ENCODE peak calls at places on chromosomes 13 and 19, in six cellular contexts. O is body of pancreas, J is cardiac fibroblast, V is GM12865, E is psoas muscle, Z is nephron progenitor cell. F is an unnamed sample.

GRCh38 chr19:1768248-1768647 is 14.9 kb downstream of the ONECUT3 start:
- DNase-seq in O (no peak), J (peak; percentile 43), V (no peak), E (no peak), Z (peak; percentile 73), F (peak; percentile 64)

GRCh38 chr13:99281811-99282263 is 23.7 kb upstream of the GPR18 start:
- DNase-seq in O (peak; percentile 15), J (no peak), V (peak; percentile 81), E (peak; percentile 85), Z (no peak), F (no peak)

GRCh38 chr13:77729502-77730221 is 32.2 kb downstream of the SLAIN1 start:
- DNase-seq in O (no peak), J (no peak), V (peak; percentile 84), E (no peak), Z (no peak), F (no peak)

GRCh38 chr13:76245216-76245615 is 609.1 kb downstream of the LMO7 start:
- DNase-seq in O (no peak), J (no peak), V (no peak), E (no peak), Z (no peak), F (no peak)

GRCh38 chr13:108787709-108788394 is 158.4 kb downstream of the MYO16 start:
- DNase-seq in O (no peak), J (no peak), V (no peak), E (no peak), Z (peak; percentile 2), F (no peak)

GRCh38 chr13:75400775-75401174 is 81.2 kb downstream of the TBC1D4 start:
- DNase-seq in O (no peak), J (no peak), V (no peak), E (no peak), Z (no peak), F (no peak)

GRCh38 chr13:107373551-107373950 is 805.6 kb upstream of the ARGLU1 start:
- DNase-seq in O (no peak), J (peak; percentile 51), V (no peak), E (no peak), Z (no peak), F (no peak)

GRCh38 chr19:21491161-21491560 is 14.2 kb upstream of the ZNF429 start:
- DNase-seq in O (no peak), J (peak; percentile 10), V (no peak), E (no peak), Z (no peak), F (no peak)

GRCh38 chr13:33285420-33286124 is at the start of gene STARD13:
- DNase-seq in O (peak; percentile 91), J (peak; percentile 99), V (peak; percentile 25), E (peak; percentile 93), Z (peak; percentile 79), F (peak; percentile 70)

GRCh38 chr13:72737033-72737432 is 9.3 kb downstream of the BORA start:
- DNase-seq in O (no peak), J (no peak), V (no peak), E (no peak), Z (no peak), F (no peak)

GRCh38 chr19:1882089-1882785 is 3.1 kb downstream of the ABHD17A start:
- DNase-seq in O (no peak), J (no peak), V (peak; percentile 68), E (no peak), Z (no peak), F (no peak)

GRCh38 chr13:95301135-95301946 is at the start of gene ABCC4:
- DNase-seq in O (peak; percentile 60), J (peak; percentile 67), V (peak; percentile 89), E (peak; percentile 78), Z (peak; percentile 78), F (peak; percentile 55)

GRCh38 chr13:26991508-26992181 is 180.0 kb downstream of the USP12 start:
- DNase-seq in O (peak; percentile 63), J (no peak), V (no peak), E (no peak), Z (no peak), F (no peak)

GRCh38 chr19:12865746-12866415 is 15.4 kb downstream of the DNASE2 start:
- DNase-seq in O (no peak), J (no peak), V (no peak), E (no peak), Z (no peak), F (no peak)

GRCh38 chr13:46831588-46832194 is 34.7 kb upstream of the ESD start:
- DNase-seq in O (no peak), J (peak; percentile 76), V (peak; percentile 64), E (no peak), Z (peak; percentile 60), F (peak; percentile 60)

GRCh38 chr19:5719274-5719960 is 529 bp downstream of the LONP1 start:
- DNase-seq in O (peak; percentile 23), J (peak; percentile 26), V (peak; percentile 36), E (no peak), Z (no peak), F (no peak)

GRCh38 chr19:6971366-6971765 is 49.9 kb downstream of the MBD3L2B start:
- DNase-seq in O (no peak), J (peak; percentile 23), V (no peak), E (no peak), Z (no peak), F (no peak)

GRCh38 chr19:12834976-12835757 is 788 bp upstream of the RTBDN start:
- DNase-seq in O (no peak), J (peak; percentile 24), V (no peak), E (peak; percentile 57), Z (peak; percentile 59), F (peak; percentile 29)

GRCh38 chr13:51534075-51534817 is 50.0 kb upstream of the WDFY2 start:
- DNase-seq in O (no peak), J (peak; percentile 52), V (peak; percentile 44), E (peak; percentile 57), Z (no peak), F (no peak)

GRCh38 chr13:99959538-99960230 is 11.9 kb downstream of the ZIC5 start:
- DNase-seq in O (no peak), J (peak; percentile 5), V (no peak), E (no peak), Z (peak; percentile 30), F (peak; percentile 55)

GRCh38 chr19:7897289-7897688 is 6.4 kb upstream of the MAP2K7 start:
- DNase-seq in O (no peak), J (no peak), V (no peak), E (no peak), Z (no peak), F (no peak)

GRCh38 chr13:101202590-101202989 is 213.7 kb downstream of the NALCN start:
- DNase-seq in O (no peak), J (no peak), V (no peak), E (no peak), Z (no peak), F (no peak)

GRCh38 chr13:28503182-28503980 is 8.5 kb upstream of the FLT1 start:
- DNase-seq in O (no peak), J (no peak), V (no peak), E (no peak), Z (no peak), F (no peak)

GRCh38 chr19:28793391-28794168 is 419.4 kb downstream of the UQCRFS1 start:
- DNase-seq in O (no peak), J (no peak), V (no peak), E (no peak), Z (peak; percentile 57), F (peak; percentile 1)

DNA sequence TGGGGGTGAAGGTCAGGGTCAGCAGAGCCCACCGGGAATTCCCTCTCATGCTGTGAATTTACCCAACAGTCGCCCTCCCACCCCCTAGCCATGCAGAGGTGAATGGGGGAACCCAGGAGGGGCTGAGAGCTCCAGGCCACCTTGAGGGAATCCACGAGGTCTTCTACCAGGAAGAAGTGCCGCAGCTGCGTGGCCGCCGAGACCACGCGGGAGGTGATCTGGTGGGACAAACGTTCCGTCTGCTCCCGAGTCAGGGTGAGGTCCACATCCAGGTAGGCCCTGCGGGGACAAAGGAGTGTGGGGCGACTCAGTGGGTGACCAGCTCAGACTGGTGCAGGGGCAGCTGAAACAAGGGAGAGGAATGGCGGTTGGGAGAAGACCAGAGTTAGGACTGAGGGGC is 8.1 kb downstream of the RTN2 start:
- DNase-seq in O (no peak), J (no peak), V (no peak), E (peak; percentile 54), Z (no peak), F (no peak)
- TF ChIP-seq CTCF in O (no peak), J (no peak), V (no peak), E (no peak), Z (no peak), F (no peak)

DNA sequence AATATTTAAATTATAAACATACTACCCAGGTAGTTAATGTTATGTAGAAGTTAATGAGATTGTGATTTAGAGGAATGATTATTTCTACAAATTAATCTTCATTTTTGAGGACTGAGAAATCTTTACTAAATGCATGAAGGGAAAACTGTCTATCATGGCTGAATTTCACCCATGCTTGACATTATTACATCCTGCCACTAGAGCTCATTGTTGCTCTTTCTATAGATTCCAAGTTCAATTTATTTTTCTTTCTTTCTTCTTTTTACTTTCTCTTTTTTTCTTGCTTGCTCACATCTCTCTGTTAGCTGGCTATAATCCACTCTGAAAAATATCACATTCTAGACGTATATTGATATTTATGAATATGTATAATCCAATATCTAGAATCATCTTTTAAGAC is 505.0 kb upstream of the KLHL1 start:
- DNase-seq in O (no peak), J (no peak), V (no peak), E (no peak), Z (no peak), F (no peak)
- TF ChIP-seq CTCF in O (peak; percentile 20), J (no peak), V (no peak), E (no peak), Z (peak; percentile 44), F (peak; percentile 69)

DNA sequence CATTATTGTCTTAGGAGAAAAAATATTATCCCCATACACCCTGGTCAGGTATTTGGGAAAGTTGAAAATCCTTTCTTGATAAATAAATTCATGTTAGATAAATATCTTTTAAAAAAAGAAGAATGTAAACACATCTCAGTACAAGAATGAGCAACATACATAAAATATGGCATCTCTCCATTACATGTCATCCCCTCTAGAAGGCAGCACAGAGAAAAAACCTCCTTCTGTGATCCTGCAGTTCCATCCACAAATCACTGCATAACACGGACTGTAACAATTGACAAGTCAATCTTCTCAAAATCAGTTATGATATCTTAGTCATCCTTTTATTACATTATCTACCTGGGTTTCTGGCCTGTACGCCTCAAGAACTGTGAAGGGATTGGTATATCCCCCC is 683.9 kb upstream of the KLHL1 start:
- DNase-seq in O (no peak), J (no peak), V (no peak), E (no peak), Z (no peak), F (no peak)
- TF ChIP-seq CTCF in O (no peak), J (no peak), V (no peak), E (no peak), Z (no peak), F (peak; percentile 31)

DNA sequence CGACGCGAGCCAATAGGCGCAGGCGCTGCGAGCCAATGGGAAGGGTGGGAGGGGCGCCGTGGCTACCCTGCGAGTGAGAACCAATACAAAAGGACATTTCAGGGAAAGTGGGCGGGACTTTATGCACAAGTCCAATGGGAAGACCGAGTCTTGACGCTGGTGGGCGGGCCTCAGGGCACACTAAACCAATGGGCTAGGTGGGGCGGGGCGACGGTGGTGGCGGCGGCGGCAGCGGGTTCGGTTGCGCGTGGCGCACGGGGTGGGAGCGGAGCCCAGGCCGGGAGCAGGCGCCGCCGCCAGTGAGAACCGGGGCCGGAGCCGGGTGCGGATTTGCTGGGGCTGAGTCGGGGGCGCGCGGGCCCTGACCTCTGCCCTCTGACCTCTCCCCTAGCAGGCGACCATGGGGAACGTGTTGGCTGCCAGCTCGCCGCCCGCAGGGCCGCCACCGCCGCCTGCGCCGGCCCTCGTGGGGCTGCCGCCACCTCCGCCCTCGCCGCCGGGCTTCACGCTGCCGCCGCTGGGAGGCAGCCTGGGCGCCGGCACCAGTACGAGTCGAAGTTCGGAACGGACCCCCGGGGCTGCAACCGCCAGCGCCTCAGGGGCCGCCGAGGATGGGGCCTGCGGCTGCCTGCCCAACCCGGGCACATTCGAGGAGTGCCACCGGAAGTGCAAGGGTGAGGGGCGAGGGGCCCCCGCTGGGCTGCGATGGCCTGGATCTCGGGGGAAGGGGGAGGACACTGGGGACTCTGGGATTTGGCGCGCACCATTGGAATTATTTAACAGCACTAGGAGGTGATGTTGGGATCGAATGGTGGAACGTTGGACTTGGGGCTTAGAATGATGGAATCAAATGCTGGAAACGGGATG is at the start of gene TOMM40:
- DNase-seq in O (peak; percentile 100), J (peak; percentile 100), V (peak; percentile 100), E (peak; percentile 100), Z (peak; percentile 100), F (peak; percentile 98)
- TF ChIP-seq CTCF in O (no peak), J (no peak), V (no peak), E (peak; percentile 10), Z (no peak), F (no peak)

F was measured in neural crest cell.